ENCODE peak calls at places on chromosome 15, in five cellular contexts. D, K, V, H and I are unnamed samples. For H3K4me1, the result is how much of the 10 kb centered on the place peaks cover.

GRCh38 chr15:30924353-30924752 is 20.6 kb downstream of the FAN1 start:
- DNase-seq in K (no peak), H (no peak), D (no peak), V (no peak), I (peak)

GRCh38 chr15:50542051-50542450 is 4.4 kb downstream of the USP50 start:
- DNase-seq in V (no peak), K (no peak), D (no peak), H (no peak), I (peak)

GRCh38 chr15:71485094-71485693 is 325.2 kb upstream of the NR2E3 start:
- DNase-seq in K (peak), D (peak), H (no peak), V (peak), I (no peak)

GRCh38 chr15:32956006-32956405 is 238.2 kb downstream of the GREM1 start:
- DNase-seq in H (peak), D (peak), K (peak), V (peak), I (peak)

GRCh38 chr15:92819312-92820232 is 80.6 kb upstream of the CHD2 start:
- DNase-seq in H (no peak), D (peak), V (peak), K (no peak), I (peak)

GRCh38 chr15:26967719-26968269 is 3.2 kb upstream of the GABRG3 start:
- DNase-seq in H (no peak), D (peak), V (no peak), K (peak), I (peak)

GRCh38 chr15:25933456-25934158 is 70.5 kb upstream of the ATP10A start:
- DNase-seq in K (peak), D (peak), H (no peak), V (peak), I (peak)

GRCh38 chr15:45157974-45158373 is 28.2 kb downstream of the DUOX1 start:
- DNase-seq in D (peak), V (peak), H (no peak), K (peak), I (peak)

GRCh38 chr15:26087395-26087794 is 224.3 kb upstream of the ATP10A start:
- DNase-seq in H (no peak), K (no peak), D (no peak), V (peak), I (peak)

GRCh38 chr15:48336940-48337339 is 5.7 kb downstream of the DUT start:
- DNase-seq in K (peak), H (peak), D (peak), V (peak), I (peak)

GRCh38 chr15:60932051-60932915 is 296.8 kb downstream of the RORA start:
- DNase-seq in V (peak), D (peak), H (peak), K (no peak), I (peak)

GRCh38 chr15:49843725-49844124 is 222.9 kb downstream of the DTWD1 start:
- DNase-seq in H (no peak), K (no peak), V (peak), D (no peak), I (peak)

GRCh38 chr15:59995568-59996349 is 8.4 kb upstream of the FOXB1 start:
- DNase-seq in D (peak), K (peak), H (no peak), V (no peak), I (no peak)

GRCh38 chr15:22251422-22251821 is 171.1 kb downstream of the OR4M2 start:
- DNase-seq in D (no peak), H (no peak), V (no peak), K (no peak), I (no peak)

GRCh38 chr15:100291106-100291505 is 50.7 kb downstream of the ADAMTS17 start:
- DNase-seq in H (no peak), D (no peak), K (no peak), V (peak), I (peak)

GRCh38 chr15:55198706-55199105 is 2.0 kb upstream of the RSL24D1 start:
- DNase-seq in H (no peak), V (no peak), D (no peak), K (no peak), I (no peak)

GRCh38 chr15:31365655-31366127 is 39.1 kb downstream of the KLF13 start:
- DNase-seq in H (no peak), V (no peak), D (peak), K (peak), I (peak)

GRCh38 chr15:51229907-51230328 is 108.5 kb downstream of the CYP19A1 start:
- DNase-seq in K (peak), H (no peak), V (peak), D (peak), I (peak)

GRCh38 chr15:78067328-78068241 is 9.9 kb downstream of the TBC1D2B start:
- DNase-seq in V (peak), K (no peak), H (no peak), D (no peak), I (peak)

GRCh38 chr15:91696981-91697380 is 156.5 kb upstream of the SLCO3A1 start:
- DNase-seq in D (no peak), H (no peak), K (no peak), V (no peak), I (no peak)

GRCh38 chr15:78006567-78007205 is 70.8 kb downstream of the TBC1D2B start:
- DNase-seq in D (no peak), V (no peak), H (no peak), K (no peak), I (no peak)

GRCh38 chr15:60038111-60038521 is 34.0 kb downstream of the FOXB1 start:
- DNase-seq in V (peak), K (peak), H (no peak), D (peak), I (no peak)

GRCh38 chr15:63463030-63463429 is 41.4 kb upstream of the USP3 start:
- DNase-seq in V (no peak), K (no peak), D (no peak), H (no peak), I (no peak)

DNA sequence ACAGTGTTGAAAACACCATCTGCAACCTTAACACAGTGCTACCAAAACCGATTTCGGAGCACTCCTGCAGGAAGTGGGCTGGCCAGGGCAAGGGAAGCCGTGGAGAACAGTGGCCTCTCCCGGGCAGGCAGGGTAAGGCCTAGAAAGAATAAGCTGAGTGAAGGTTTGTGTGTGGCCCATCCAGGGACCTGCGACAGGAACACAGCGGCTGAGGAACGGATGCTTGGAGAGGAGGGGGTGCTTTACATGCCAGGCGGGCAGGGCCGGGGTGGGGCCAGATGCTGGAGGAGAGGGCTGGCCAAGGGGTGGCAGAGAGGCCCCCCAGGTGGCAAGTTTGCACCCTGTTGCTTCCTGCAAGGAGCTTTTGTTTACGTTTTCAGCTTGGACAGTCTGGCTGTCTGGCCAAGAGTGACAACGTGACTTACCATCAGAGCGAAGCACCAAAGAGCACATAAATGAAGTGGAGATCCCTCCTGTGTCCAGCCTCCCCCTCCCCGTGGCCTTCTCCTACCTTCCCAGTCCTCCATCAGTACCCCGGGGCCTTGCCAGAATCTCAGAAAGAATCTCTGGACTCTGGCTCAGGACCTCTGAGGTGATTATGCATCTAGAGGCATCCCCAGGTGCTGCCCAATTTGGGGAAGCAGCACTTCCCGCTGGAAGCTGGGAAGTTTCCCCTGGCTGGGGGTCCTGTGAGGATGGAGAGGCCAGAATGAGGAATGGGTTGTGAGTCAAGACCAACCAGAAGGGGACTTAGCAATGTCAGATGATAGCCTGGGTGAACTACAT is 156.4 kb downstream of the PGPEP1L start:
- DNase-seq in H (peak), D (peak), V (peak), K (peak), I (peak)
- H3K4me1 ChIP-seq in H (under half), D (half or more), V (under half), K (under half), I (under half)

DNA sequence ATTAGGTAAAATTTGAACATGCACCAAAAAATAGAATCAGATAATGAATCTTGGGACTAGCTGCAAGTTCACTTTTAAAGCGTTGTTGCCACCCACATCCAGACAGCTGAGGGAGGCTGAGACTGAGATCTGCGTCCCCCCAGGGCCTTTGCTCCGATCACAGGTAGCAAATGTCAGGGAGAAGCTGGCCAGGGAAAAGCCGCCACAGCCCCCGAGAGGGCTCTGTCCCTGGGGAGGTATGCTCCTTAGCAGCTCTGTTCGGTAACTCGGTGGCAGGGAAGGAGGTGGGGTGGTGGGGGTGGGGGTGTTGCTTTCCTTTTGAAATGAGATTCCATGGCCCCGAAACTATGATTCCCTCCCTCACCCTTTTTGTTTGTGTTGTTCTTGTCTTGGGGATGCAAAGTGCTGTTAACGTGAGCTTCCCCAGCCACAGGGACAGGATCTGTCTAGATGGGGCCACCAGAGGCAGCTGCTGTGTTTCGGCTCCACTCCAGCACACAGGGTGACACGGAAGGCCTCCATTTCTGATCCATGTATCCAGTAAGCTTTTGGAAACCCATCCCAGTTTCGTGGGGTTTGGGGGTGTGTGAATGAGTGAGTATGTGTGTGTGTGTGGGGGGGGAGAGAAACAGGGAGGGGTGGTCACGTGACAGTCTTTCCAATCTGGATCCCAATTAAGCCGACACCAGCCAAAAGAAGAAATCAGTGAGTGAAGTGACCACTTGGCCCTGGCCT is 1.1 kb upstream of the MINAR1 start:
- DNase-seq in V (no peak), D (peak), K (peak), H (no peak), I (no peak)
- TF ChIP-seq EZH2 in V (no peak), D (peak), K (no peak), H (no peak), I (no peak)

GRCh38 chr15:56794923-56795329 is 61.6 kb upstream of the ZNF280D start:
- DNase-seq in H (no peak), V (no peak), D (no peak), K (no peak), I (peak)
- TF ChIP-seq EZH2phosphoT487 in H (no peak), V (no peak), D (no peak), K (no peak), I (no peak)

GRCh38 chr15:80986487-80986886 is 3.1 kb downstream of the MESD start:
- DNase-seq in H (no peak), K (no peak), D (no peak), V (no peak), I (no peak)
- H3K4me1 ChIP-seq in H (under half), K (under half), D (under half), V (under half), I (under half)

GRCh38 chr15:65354835-65355172 is 23.0 kb downstream of the IGDCC3 start:
- DNase-seq in K (no peak), H (no peak), D (no peak), V (no peak), I (no peak)
- TF ChIP-seq EZH2 in K (no peak), H (no peak), D (no peak), V (no peak), I (no peak)

GRCh38 chr15:85858586-85859375 is 64.1 kb upstream of the KLHL25 start:
- DNase-seq in H (peak), V (peak), D (peak), K (peak), I (peak)
- TF ChIP-seq EZH2phosphoT487 in H (no peak), V (no peak), D (no peak), K (no peak), I (no peak)

DNA sequence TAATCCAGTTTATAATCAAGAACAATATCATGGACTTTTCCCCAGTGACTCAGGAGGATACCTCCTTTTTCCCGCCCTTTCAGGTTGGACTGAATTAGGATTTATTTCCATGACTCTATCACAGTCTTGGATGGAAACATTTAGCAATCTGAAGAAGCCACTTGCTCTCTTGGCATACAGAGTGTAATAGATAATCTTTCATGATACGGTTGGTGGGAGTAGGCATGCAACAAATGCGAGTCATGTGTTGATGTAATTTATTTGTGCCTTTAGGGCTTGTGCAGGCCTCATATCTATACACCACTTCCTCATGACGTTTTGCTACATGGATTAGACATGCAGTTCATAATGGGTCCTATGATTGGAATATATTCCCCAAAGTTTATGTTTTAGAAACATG is 54.2 kb upstream of the MCTP2 start:
- DNase-seq in H (no peak), D (no peak), K (no peak), V (peak), I (peak)
- H3K4me1 ChIP-seq in H (under half), D (under half), K (under half), V (under half), I (under half)

GRCh38 chr15:52295421-52295991 is at the start of gene MYO5C:
- DNase-seq in D (peak), K (peak), V (peak), H (peak), I (peak)
- TF ChIP-seq EZH2 in D (no peak), K (no peak), V (no peak), H (no peak), I (no peak)

DNA sequence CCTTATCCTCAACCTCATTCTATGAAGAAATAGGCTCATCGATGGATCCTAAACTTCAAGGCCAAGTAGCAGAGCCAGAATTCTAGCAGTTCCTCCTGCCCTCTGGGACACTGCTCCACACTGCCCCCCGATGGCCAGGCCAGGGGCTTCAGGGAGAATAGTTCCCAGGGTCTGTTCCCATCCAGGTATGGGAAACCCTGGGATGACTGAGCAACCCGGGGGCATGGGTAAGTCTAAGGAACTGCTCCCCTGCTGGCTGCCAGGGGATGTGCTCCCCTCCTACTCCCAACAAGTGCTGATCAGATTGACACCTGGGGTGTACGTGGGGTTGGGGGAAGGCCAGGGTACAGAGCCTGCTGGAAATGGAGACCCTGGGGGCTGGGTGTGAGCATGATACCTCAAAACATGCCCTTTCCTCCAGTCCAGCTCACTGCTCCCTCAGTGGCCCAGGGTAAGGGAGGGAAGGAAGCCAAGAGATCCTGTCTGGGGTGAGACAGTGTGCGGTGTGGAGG is 7.6 kb downstream of the ULK3 start:
- DNase-seq in K (peak), V (peak), D (peak), H (peak), I (peak)
- TF ChIP-seq EZH2phosphoT487 in K (no peak), V (no peak), D (no peak), H (no peak), I (no peak)